ENCODE peak calls at places on chromosomes 3 and 15, in six cellular contexts. T, X, Z, I, E and Q are unnamed samples. For H3K4me1, the result is how much of the 10 kb centered on the place peaks cover.

GRCh38 chr3:146640955-146641867 is 36.1 kb upstream of the PLSCR5 start:
- DNase-seq in E (no peak), Z (peak), X (peak), I (no peak), T (no peak), Q (no peak)

GRCh38 chr3:15892828-15893227 is 95.0 kb upstream of the ANKRD28 start:
- DNase-seq in T (no peak), X (no peak), E (no peak), Z (no peak), I (no peak), Q (no peak)

GRCh38 chr3:32421991-32422859 is 30.6 kb downstream of the CMTM7 start:
- DNase-seq in X (no peak), E (peak), Z (no peak), I (peak), T (no peak), Q (no peak)

GRCh38 chr15:98296653-98297052 is 336.1 kb downstream of the ARRDC4 start:
- DNase-seq in I (no peak), Z (no peak), T (no peak), E (no peak), X (no peak), Q (peak)

GRCh38 chr3:120160050-120160449 is 65.8 kb upstream of the GSK3B start:
- DNase-seq in I (no peak), X (no peak), E (peak), T (no peak), Z (no peak), Q (no peak)

GRCh38 chr3:52504977-52505376 is 9.8 kb downstream of the STAB1 start:
- DNase-seq in E (no peak), I (no peak), Z (no peak), T (no peak), X (no peak), Q (no peak)

GRCh38 chr15:22989576-22990477 is 9.7 kb upstream of the CYFIP1 start:
- DNase-seq in I (peak), E (no peak), T (no peak), Z (no peak), X (no peak), Q (no peak)

GRCh38 chr3:11717301-11717700 is 73.6 kb upstream of the VGLL4 start:
- DNase-seq in T (no peak), E (no peak), Z (no peak), I (no peak), X (no peak), Q (no peak)

GRCh38 chr15:35117508-35118280 is 32.6 kb upstream of the NANOGP8 start:
- DNase-seq in T (no peak), Z (no peak), E (no peak), X (no peak), I (no peak), Q (no peak)

GRCh38 chr3:111758642-111759041 is 100.4 kb upstream of the PHLDB2 start:
- DNase-seq in T (no peak), Z (no peak), X (no peak), E (no peak), I (no peak), Q (no peak)

GRCh38 chr15:89462198-89462912 is 34.0 kb downstream of the RHCG start:
- DNase-seq in E (no peak), X (peak), I (peak), T (no peak), Z (no peak), Q (no peak)

GRCh38 chr3:57350271-57350670 is 57.8 kb upstream of the ASB14 start:
- DNase-seq in T (no peak), Z (no peak), E (no peak), X (no peak), I (no peak), Q (no peak)

GRCh38 chr3:98573231-98573728 is 20.1 kb downstream of the CPOX start:
- DNase-seq in I (no peak), X (peak), T (no peak), Z (no peak), E (no peak), Q (no peak)

GRCh38 chr3:147318900-147319299 is 87.4 kb downstream of the ZIC4 start:
- DNase-seq in E (no peak), X (no peak), Z (no peak), I (no peak), T (no peak), Q (no peak)

GRCh38 chr15:45112143-45112591 is 1.8 kb downstream of the DUOX2 start:
- DNase-seq in Z (no peak), I (no peak), T (no peak), E (no peak), X (no peak), Q (no peak)
- H3K4me3 ChIP-seq in Z (peak), I (no peak), T (no peak), E (peak), X (no peak), Q (peak)

DNA sequence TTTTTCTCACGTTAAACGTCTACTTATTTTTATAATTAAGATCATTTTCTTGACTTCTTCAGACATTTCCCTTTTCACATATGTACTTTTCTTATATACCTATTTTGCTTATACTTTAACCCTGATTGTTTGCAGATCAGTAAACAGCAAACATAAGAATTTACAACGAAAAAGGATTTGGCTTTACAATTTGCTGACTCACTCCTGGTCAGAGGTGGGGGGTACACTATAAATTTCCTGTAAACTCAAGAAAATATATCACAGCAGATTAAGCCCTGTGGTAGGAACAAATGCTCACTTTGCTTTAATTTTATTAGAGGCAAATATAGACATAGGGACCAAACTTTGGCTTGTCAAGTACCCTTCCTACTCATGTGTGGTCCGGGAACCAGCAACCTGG is 185.0 kb downstream of the PLCL2 start:
- DNase-seq in X (no peak), E (no peak), T (no peak), I (no peak), Z (no peak), Q (no peak)
- H3K4me1 ChIP-seq in X (under half), E (under half), T (under half), I (under half), Z (under half), Q (under half)

GRCh38 chr3:195584543-195584870 is 767 bp upstream of the APOD start:
- DNase-seq in I (no peak), X (no peak), T (no peak), E (no peak), Z (no peak), Q (no peak)
- H3K4me3 ChIP-seq in I (no peak), X (no peak), T (no peak), E (no peak), Z (no peak), Q (no peak)

GRCh38 chr3:136196401-136197158 is 445 bp upstream of the MSL2 start:
- DNase-seq in T (peak), Z (peak), I (peak), X (peak), E (peak), Q (peak)

GRCh38 chr3:136196064-136196400 is at the start of gene MSL2:
- DNase-seq in T (no peak), X (no peak), I (no peak), Z (no peak), E (no peak), Q (no peak)

GRCh38 chr3:136195258-136196063 is 674 bp downstream of the MSL2 start:
- DNase-seq in Z (peak), T (peak), X (peak), E (peak), I (peak), Q (no peak)

GRCh38 chr3:136193273-136194043 is 2.7 kb downstream of the MSL2 start:
- DNase-seq in T (no peak), X (peak), Z (no peak), I (no peak), E (no peak), Q (no peak)

GRCh38 chr3:136194409-136195257 is 1.5 kb downstream of the MSL2 start:
- DNase-seq in I (peak), T (peak), Z (peak), X (peak), E (peak), Q (no peak)
- H3K4me1 ChIP-seq in I (under half), T (under half), Z (under half), X (under half), E (under half), Q (under half)